ENCODE peak calls at places on chromosome 13, in four cellular contexts. H is kidney tubule cell; C is activated T-cell treated with anti-CD3 and anti-CD28 coated beads for 4 hours; F is stimulated activated CD8-positive, alpha-beta memory T cell treated with anti-CD3 and anti-CD28 coated beads, Interleukin-12 subunit alpha, Interleukin-12 subunit beta, amount 100 ng/mL, for 4 hours. P is an unnamed sample.

GRCh38 chr13:62119739-62120700 is 704.4 kb upstream of the PCDH20 start:
- DNase-seq in H (peak; percentile 37), C (no peak), F (no peak), P (no peak)

GRCh38 chr13:75512253-75512652 is 25.4 kb downstream of the COMMD6 start:
- DNase-seq in F (no peak), H (no peak), C (no peak), P (no peak)

GRCh38 chr13:92187378-92187989 is 789.1 kb downstream of the GPC5 start:
- DNase-seq in H (peak; percentile 46), F (no peak), C (no peak), P (peak; percentile 37)

GRCh38 chr13:113862191-113862765 is 1.6 kb downstream of the GAS6 start:
- DNase-seq in C (no peak), F (no peak), H (no peak), P (peak; percentile 60)

GRCh38 chr13:109647046-109647445 is 139.3 kb downstream of the IRS2 start:
- DNase-seq in H (peak; percentile 33), F (no peak), C (no peak), P (no peak)

GRCh38 chr13:42378383-42378780 is 106.4 kb downstream of the AKAP11 start:
- DNase-seq in H (no peak), C (no peak), F (no peak), P (no peak)

GRCh38 chr13:77874406-77874805 is 44.2 kb downstream of the EDNRB start:
- DNase-seq in F (no peak), C (no peak), H (no peak), P (no peak)

GRCh38 chr13:27526516-27526915 is 76.2 kb upstream of the MTIF3 start:
- DNase-seq in F (no peak), H (no peak), C (no peak), P (no peak)

GRCh38 chr13:44045179-44045562 is 165.5 kb downstream of the LACC1 start:
- DNase-seq in F (no peak), H (peak; percentile 3), C (no peak), P (no peak)

GRCh38 chr13:26605845-26606244 is 48.4 kb downstream of the WASF3 start:
- DNase-seq in H (no peak), C (no peak), F (no peak), P (no peak)

GRCh38 chr13:71148391-71148790 is 718.6 kb downstream of the DACH1 start:
- DNase-seq in C (no peak), F (no peak), H (no peak), P (no peak)

GRCh38 chr13:110546933-110547332 is 14.6 kb downstream of the RAB20 start:
- DNase-seq in F (no peak), C (no peak), H (peak; percentile 88), P (peak; percentile 73)

GRCh38 chr13:97344250-97345175 is 89.5 kb upstream of the RAP2A start:
- DNase-seq in C (peak; percentile 10), F (no peak), H (peak; percentile 71), P (peak; percentile 24)

GRCh38 chr13:57630661-57631606 is 610 bp upstream of the PCDH17 start:
- DNase-seq in C (no peak), F (no peak), H (peak; percentile 72), P (no peak)

GRCh38 chr13:82305588-82305987 is 1576.7 kb downstream of the SLITRK1 start:
- DNase-seq in F (no peak), H (no peak), C (no peak), P (no peak)

GRCh38 chr13:22014469-22014868 is 343.6 kb downstream of the FGF9 start:
- DNase-seq in H (peak; percentile 15), F (no peak), C (no peak), P (peak; percentile 82)

GRCh38 chr13:91758724-91759123 is 360.3 kb downstream of the GPC5 start:
- DNase-seq in H (no peak), F (no peak), C (no peak), P (no peak)

GRCh38 chr13:27981006-27981708 is 7.3 kb downstream of the URAD start:
- DNase-seq in C (no peak), F (no peak), H (no peak), P (no peak)

GRCh38 chr13:85228692-85229091 is 570.5 kb downstream of the SLITRK6 start:
- DNase-seq in H (no peak), C (no peak), F (no peak), P (no peak)

GRCh38 chr13:91946498-91947070 is 548.2 kb downstream of the GPC5 start:
- DNase-seq in F (no peak), H (peak; percentile 28), C (no peak), P (peak; percentile 3)

GRCh38 chr13:113544071-113544891 is 40.3 kb upstream of the TFDP1 start:
- DNase-seq in C (no peak), F (no peak), H (no peak), P (no peak)

GRCh38 chr13:37194428-37194861 is 89.0 kb upstream of the CSNK1A1L start:
- DNase-seq in H (no peak), C (no peak), F (no peak), P (no peak)

GRCh38 chr13:110869231-110869804 is 45.6 kb downstream of the ANKRD10 start:
- DNase-seq in F (no peak), H (no peak), C (no peak), P (no peak)

GRCh38 chr13:94195715-94196114 is 283.8 kb downstream of the DCT start:
- DNase-seq in C (no peak), F (no peak), H (peak; percentile 92), P (peak; percentile 96)

GRCh38 chr13:110228936-110229904 is 77.7 kb downstream of the COL4A1 start:
- DNase-seq in F (no peak), C (no peak), H (no peak), P (no peak)

GRCh38 chr13:73278186-73278585 is 219.4 kb downstream of the KLF5 start:
- DNase-seq in H (no peak), F (no peak), C (no peak), P (no peak)

GRCh38 chr13:93709511-93710244 is 483.1 kb downstream of the GPC6 start:
- DNase-seq in C (no peak), H (no peak), F (no peak), P (no peak)

GRCh38 chr13:40446365-40446764 is 220.1 kb downstream of the FOXO1 start:
- DNase-seq in H (peak; percentile 41), C (no peak), F (no peak), P (no peak)

GRCh38 chr13:106530209-106530906 is 5.1 kb downstream of the EFNB2 start:
- DNase-seq in H (no peak), C (no peak), F (no peak), P (no peak)

GRCh38 chr13:73001971-73002370 is 56.8 kb upstream of the KLF5 start:
- DNase-seq in H (no peak), F (no peak), C (no peak), P (no peak)